ENCODE peak calls at places on chromosomes 12 and 14, in eight cellular contexts. C is spleen, V is left lung, R is Caco-2, A is lower leg skin, Z is Caki2, F is activated gamma-delta T cell treated with Interleukin-2 at 50 U/mL for 16 hours, B is Daoy. L is an unnamed sample.

GRCh38 chr14:70018713-70019201 is 139.5 kb downstream of the SMOC1 start:
- DNase-seq in C (no peak), F (no peak), A (peak; percentile 85), V (no peak), Z (no peak), B (peak; percentile 67), R (no peak), L (peak; percentile 26)

GRCh38 chr12:83634726-83635267 is 948.1 kb downstream of the TMTC2 start:
- DNase-seq in C (no peak), F (no peak), V (no peak), A (no peak), B (no peak), Z (no peak), R (no peak), L (no peak)

GRCh38 chr12:3106564-3106963 is 29.4 kb downstream of the TSPAN9 start:
- DNase-seq in A (no peak), R (no peak), B (no peak), F (no peak), V (no peak), Z (no peak), C (no peak), L (no peak)

GRCh38 chr14:61391119-61391518 is 69.7 kb downstream of the PRKCH start:
- DNase-seq in A (no peak), B (no peak), F (no peak), V (no peak), R (no peak), Z (no peak), C (no peak), L (no peak)

GRCh38 chr14:75328575-75328974 is 49.9 kb downstream of the FOS start:
- DNase-seq in C (no peak), V (no peak), A (no peak), B (no peak), R (no peak), Z (no peak), F (no peak), L (no peak)

GRCh38 chr12:94265966-94266365 is 117.6 kb downstream of the PLXNC1 start:
- DNase-seq in F (no peak), R (no peak), C (no peak), Z (no peak), B (no peak), A (no peak), V (no peak), L (no peak)

GRCh38 chr14:73189651-73190050 is 47.7 kb upstream of the PAPLN start:
- DNase-seq in A (no peak), F (no peak), V (no peak), B (no peak), C (no peak), Z (peak; percentile 21), R (no peak), L (no peak)

GRCh38 chr12:128190614-128191013 is 76.4 kb upstream of the TMEM132C start:
- DNase-seq in B (peak; percentile 25), Z (peak; percentile 10), V (no peak), R (no peak), C (no peak), A (no peak), F (no peak), L (no peak)

GRCh38 chr14:64201296-64201695 is 92.9 kb downstream of the ESR2 start:
- DNase-seq in F (no peak), C (no peak), V (no peak), A (no peak), R (no peak), B (no peak), Z (no peak), L (no peak)

GRCh38 chr14:73191441-73191840 is 45.9 kb upstream of the PAPLN start:
- DNase-seq in B (no peak), F (no peak), Z (no peak), R (no peak), C (no peak), V (no peak), A (no peak), L (no peak)

GRCh38 chr12:99146185-99146584 is 501.1 kb downstream of the APAF1 start:
- DNase-seq in V (no peak), B (no peak), F (no peak), R (no peak), C (no peak), Z (no peak), A (no peak), L (no peak)